ENCODE peak calls at places on chromosomes 5 and 9, in seven cellular contexts. T is HepG2, S is NT2/D1, E is sigmoid colon, U is upper lobe of left lung, Q is Karpas-422, F is A549. W is an unnamed sample. For H3K4me1 and H3K9me3, the result is how much of the 10 kb centered on the place peaks cover.

GRCh38 chr9:12054235-12054634 is 639.0 kb upstream of the TYRP1 start:
- DNase-seq in T (no peak), S (no peak), E (no peak), U (no peak), Q (no peak), F (no peak), W (no peak)

GRCh38 chr5:179316111-179316551 is 29.1 kb downstream of the ADAMTS2 start:
- DNase-seq in T (no peak), S (no peak), E (peak), U (no peak), Q (no peak), F (no peak), W (no peak)

GRCh38 chr5:107474724-107475489 is 195.8 kb downstream of the EFNA5 start:
- DNase-seq in T (no peak), S (no peak), E (no peak), U (peak), Q (no peak), F (peak), W (no peak)

GRCh38 chr5:90015584-90016018 is 394.0 kb downstream of the CETN3 start:
- DNase-seq in T (no peak), S (peak), E (no peak), U (no peak), Q (no peak), F (no peak), W (no peak)

GRCh38 chr9:111298831-111299603 is 31.0 kb downstream of the OR2K2 start:
- DNase-seq in T (peak), S (peak), E (peak), U (no peak), Q (peak), F (peak), W (no peak)

GRCh38 chr9:134403682-134404301 is 77.5 kb downstream of the RXRA start:
- DNase-seq in T (no peak), S (no peak), E (peak), U (peak), Q (no peak), F (no peak), W (peak)

GRCh38 chr5:113243349-113243664 is 191.5 kb downstream of the TSSK1B start:
- DNase-seq in T (no peak), S (no peak), E (no peak), U (no peak), Q (no peak), F (no peak), W (no peak)

GRCh38 chr5:73126957-73127356 is 6.6 kb downstream of the TMEM171 start:
- DNase-seq in T (no peak), S (no peak), E (no peak), U (no peak), Q (no peak), F (no peak), W (no peak)

GRCh38 chr5:43683884-43684471 is 81.0 kb downstream of the NNT start:
- DNase-seq in T (no peak), S (no peak), E (no peak), U (no peak), Q (no peak), F (no peak), W (no peak)

GRCh38 chr5:181059297-181060230 is 19.5 kb downstream of the BTNL9 start:
- DNase-seq in T (no peak), S (no peak), E (no peak), U (no peak), Q (no peak), F (no peak), W (no peak)

GRCh38 chr5:111447099-111447498 is 65.2 kb downstream of the STARD4 start:
- DNase-seq in T (no peak), S (no peak), E (no peak), U (no peak), Q (no peak), F (no peak), W (no peak)

GRCh38 chr9:114446036-114446435 is 58.3 kb upstream of the AKNA start:
- DNase-seq in T (no peak), S (no peak), E (no peak), U (no peak), Q (no peak), F (no peak), W (no peak)

GRCh38 chr5:109588281-109589035 is 101.3 kb upstream of the MAN2A1 start:
- DNase-seq in T (no peak), S (no peak), E (no peak), U (no peak), Q (no peak), F (no peak), W (no peak)

GRCh38 chr9:36125062-36125855 is 11.3 kb upstream of the GLIPR2 start:
- DNase-seq in T (no peak), S (no peak), E (no peak), U (no peak), Q (no peak), F (no peak), W (no peak)

GRCh38 chr5:141914154-141914743 is 9.4 kb upstream of the DELE1 start:
- DNase-seq in T (no peak), S (no peak), E (peak), U (peak), Q (peak), F (no peak), W (peak)

GRCh38 chr5:140926903-140927573 is 939 bp downstream of the PCDHAC1 start:
- DNase-seq in T (no peak), S (peak), E (peak), U (peak), Q (no peak), F (no peak), W (no peak)

GRCh38 chr5:149636191-149636860 is 55.0 kb downstream of the ARHGEF37 start:
- DNase-seq in T (no peak), S (no peak), E (peak), U (no peak), Q (no peak), F (no peak), W (no peak)

GRCh38 chr5:177366528-177367322 is 9.0 kb downstream of the RGS14 start:
- DNase-seq in T (peak), S (peak), E (peak), U (peak), Q (peak), F (no peak), W (no peak)

GRCh38 chr9:74284596-74284995 is 212.5 kb upstream of the RORB start:
- DNase-seq in T (no peak), S (no peak), E (no peak), U (no peak), Q (no peak), F (no peak), W (no peak)

GRCh38 chr5:127826011-127826410 is 122.8 kb downstream of the CCDC192 start:
- DNase-seq in T (no peak), S (no peak), E (no peak), U (no peak), Q (peak), F (no peak), W (no peak)

GRCh38 chr5:100517301-100517974 is 17.7 kb upstream of the FAM174A start:
- DNase-seq in T (no peak), S (no peak), E (no peak), U (peak), Q (no peak), F (no peak), W (no peak)

GRCh38 chr5:96297867-96298266 is 135.2 kb downstream of the PCSK1 start:
- DNase-seq in T (peak), S (no peak), E (peak), U (peak), Q (no peak), F (no peak), W (no peak)

GRCh38 chr5:127993476-127993875 is 90.1 kb upstream of the SLC12A2 start:
- DNase-seq in T (no peak), S (no peak), E (no peak), U (no peak), Q (no peak), F (no peak), W (no peak)

GRCh38 chr5:156155638-156156037 is 171.3 kb upstream of the SGCD start:
- DNase-seq in T (no peak), S (no peak), E (no peak), U (no peak), Q (no peak), F (peak), W (no peak)

GRCh38 chr5:1152771-1153282 is 41.0 kb upstream of the SLC12A7 start:
- DNase-seq in T (no peak), S (no peak), E (no peak), U (no peak), Q (no peak), F (no peak), W (no peak)

GRCh38 chr5:96675882-96676281 is 13.7 kb downstream of the CAST start:
- DNase-seq in T (no peak), S (no peak), E (no peak), U (no peak), Q (no peak), F (no peak), W (no peak)

GRCh38 chr5:134086943-134087305 is 27.6 kb upstream of the TCF7 start:
- DNase-seq in T (no peak), S (no peak), E (peak), U (no peak), Q (no peak), F (no peak), W (peak)

GRCh38 chr5:65359981-65360380 is 121.7 kb downstream of the ADAMTS6 start:
- DNase-seq in T (no peak), S (no peak), E (no peak), U (no peak), Q (no peak), F (no peak), W (no peak)

GRCh38 chr5:34606101-34606500 is 50.0 kb upstream of the RAI14 start:
- DNase-seq in T (no peak), S (no peak), E (no peak), U (no peak), Q (no peak), F (no peak), W (no peak)

GRCh38 chr5:31860726-31861432 is 221.9 kb downstream of the PDZD2 start:
- DNase-seq in T (no peak), S (no peak), E (no peak), U (no peak), Q (no peak), F (no peak), W (no peak)

GRCh38 chr9:74513221-74513620 is 16.1 kb downstream of the RORB start:
- DNase-seq in T (no peak), S (no peak), E (no peak), U (no peak), Q (no peak), F (no peak), W (no peak)

GRCh38 chr5:9646843-9647242 is 16.7 kb upstream of the TAS2R1 start:
- DNase-seq in T (no peak), S (no peak), E (no peak), U (no peak), Q (no peak), F (no peak), W (no peak)

GRCh38 chr5:87245451-87245850 is 22.2 kb upstream of the RASA1 start:
- DNase-seq in T (no peak), S (no peak), E (no peak), U (no peak), Q (no peak), F (no peak), W (no peak)

GRCh38 chr5:278646-279045 is 7.2 kb downstream of the PDCD6 start:
- DNase-seq in T (no peak), S (no peak), E (peak), U (no peak), Q (peak), F (no peak), W (no peak)

DNA sequence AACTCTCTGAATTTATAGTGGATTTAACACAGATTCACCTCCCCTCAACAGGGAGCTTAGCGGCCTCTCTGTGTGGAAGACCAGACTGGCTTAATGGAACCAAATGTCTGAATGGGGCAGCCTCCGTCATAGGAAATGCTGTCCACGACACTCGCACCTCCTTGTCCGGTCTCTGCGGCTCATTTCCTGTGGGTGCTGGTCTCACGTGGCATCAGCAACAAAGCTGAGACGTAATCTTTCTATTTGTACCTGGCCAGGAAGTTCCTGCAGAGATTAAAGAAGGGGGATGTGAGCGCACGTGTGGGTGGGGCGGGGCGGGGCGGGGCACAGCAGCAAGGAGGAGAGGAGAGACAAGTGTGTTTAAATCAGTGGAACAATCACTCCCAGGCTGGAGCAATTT is 132.0 kb upstream of the ASTN2 start:
- DNase-seq in T (no peak), S (no peak), E (no peak), U (no peak), Q (no peak), F (no peak), W (no peak)
- H3K4me3 ChIP-seq in T (no peak), S (no peak), E (no peak), U (no peak), Q (no peak), F (peak), W (no peak)

GRCh38 chr5:78638973-78639669 is 9.5 kb downstream of the LHFPL2 start:
- DNase-seq in T (no peak), S (no peak), E (no peak), U (no peak), Q (no peak), F (no peak), W (no peak)
- H3K4me1 ChIP-seq in T (half or more), S (under half), E (under half), U (under half), Q (under half), F (half or more), W (under half)

GRCh38 chr5:2857837-2858236 is 106.4 kb upstream of the IRX2 start:
- DNase-seq in T (no peak), S (no peak), E (no peak), U (no peak), Q (no peak), F (no peak), W (no peak)
- H3K9me3 ChIP-seq in T (under half), S (under half), E (under half), U (under half), Q (under half), F (under half), W (under half)

GRCh38 chr5:174717826-174718455 is 6.4 kb upstream of the MSX2 start:
- DNase-seq in T (no peak), S (no peak), E (peak), U (no peak), Q (no peak), F (no peak), W (no peak)
- H3K4me3 ChIP-seq in T (no peak), S (no peak), E (no peak), U (no peak), Q (no peak), F (no peak), W (no peak)

GRCh38 chr9:121764371-121764730 is 112.9 kb downstream of the DAB2IP start:
- DNase-seq in T (no peak), S (no peak), E (no peak), U (no peak), Q (no peak), F (no peak), W (no peak)
- H3K4me1 ChIP-seq in T (under half), S (under half), E (under half), U (under half), Q (under half), F (under half), W (under half)

GRCh38 chr9:122723690-122724089 is at the start of gene OR1L4:
- DNase-seq in T (no peak), S (no peak), E (no peak), U (no peak), Q (no peak), F (no peak), W (no peak)

GRCh38 chr9:122719218-122719617 is 4.6 kb upstream of the OR1L4 start:
- DNase-seq in T (peak), S (no peak), E (no peak), U (no peak), Q (no peak), F (no peak), W (no peak)

GRCh38 chr9:122718038-122718437 is 5.8 kb upstream of the OR1L4 start:
- DNase-seq in T (no peak), S (no peak), E (no peak), U (no peak), Q (no peak), F (no peak), W (no peak)
- H3K9me3 ChIP-seq in T (under half), S (under half), E (under half), U (under half), Q (under half), F (under half), W (under half)

GRCh38 chr5:158236511-158237335 is 377.8 kb upstream of the CLINT1 start:
- DNase-seq in T (no peak), S (no peak), E (no peak), U (no peak), Q (no peak), F (no peak), W (no peak)

GRCh38 chr5:158234323-158235158 is 375.6 kb upstream of the CLINT1 start:
- DNase-seq in T (no peak), S (no peak), E (no peak), U (no peak), Q (no peak), F (no peak), W (no peak)

GRCh38 chr5:158233735-158234322 is 374.9 kb upstream of the CLINT1 start:
- DNase-seq in T (no peak), S (no peak), E (no peak), U (no peak), Q (no peak), F (no peak), W (no peak)

GRCh38 chr5:158235159-158235547 is 376.2 kb upstream of the CLINT1 start:
- DNase-seq in T (no peak), S (no peak), E (no peak), U (no peak), Q (no peak), F (no peak), W (no peak)
- H3K4me3 ChIP-seq in T (no peak), S (no peak), E (no peak), U (no peak), Q (no peak), F (no peak), W (no peak)